ENCODE peak calls at places on chromosomes 6 and 20, in ten cellular contexts. I is CD4-positive, alpha-beta memory T cell; F is neural crest cell; H is kidney glomerular epithelial cell; X is NCI-H1105 treated with DMSO at 0.1 percent for 48 hours; O is SW480; B is prostate gland; P is globus pallidus; U is skeletal muscle cell; Y is tibial nerve. R is an unnamed sample.

GRCh38 chr6:56911847-56912246 is 43.1 kb upstream of the BEND6 start:
- DNase-seq in X (no peak), F (no peak), P (no peak), B (no peak), Y (no peak), H (peak), O (no peak), U (peak), I (no peak), R (peak)

GRCh38 chr20:62303327-62304226 is 780 bp downstream of the ADRM1 start:
- DNase-seq in I (no peak), P (no peak), B (no peak), F (peak), Y (no peak), H (peak), U (no peak), O (peak), X (no peak), R (no peak)

GRCh38 chr20:22390543-22390903 is 193.8 kb downstream of the FOXA2 start:
- DNase-seq in X (no peak), F (no peak), O (no peak), P (no peak), H (no peak), B (no peak), I (no peak), Y (no peak), U (no peak), R (no peak)

GRCh38 chr6:168892031-168892430 is 361.6 kb downstream of the THBS2 start:
- DNase-seq in O (no peak), P (no peak), F (no peak), B (no peak), X (no peak), H (no peak), I (no peak), Y (no peak), U (no peak), R (no peak)

GRCh38 chr6:110475255-110475654 is 1.2 kb downstream of the SLC22A16 start:
- DNase-seq in H (no peak), U (no peak), Y (no peak), O (no peak), I (no peak), X (no peak), B (no peak), F (no peak), P (no peak), R (no peak)

GRCh38 chr6:89952696-89953095 is 58.4 kb downstream of the GJA10 start:
- DNase-seq in O (no peak), H (no peak), B (no peak), F (no peak), U (peak), I (peak), P (no peak), Y (no peak), X (no peak), R (peak)

GRCh38 chr6:39892490-39893129 is 41.7 kb downstream of the MOCS1 start:
- DNase-seq in P (peak), X (peak), O (peak), B (peak), U (no peak), F (peak), Y (peak), I (no peak), H (peak), R (peak)

GRCh38 chr6:83824388-83824801 is 28.8 kb upstream of the RIPPLY2 start:
- DNase-seq in F (no peak), I (no peak), P (no peak), Y (no peak), X (no peak), O (no peak), H (peak), U (no peak), B (no peak), R (peak)

GRCh38 chr6:146200136-146200708 is 171.4 kb downstream of the GRM1 start:
- DNase-seq in Y (no peak), F (no peak), X (peak), H (no peak), I (no peak), O (no peak), U (peak), P (peak), B (no peak), R (no peak)

GRCh38 chr6:47440722-47441121 is 36.9 kb upstream of the CD2AP start:
- DNase-seq in H (no peak), U (no peak), B (peak), I (no peak), X (peak), O (peak), Y (no peak), P (no peak), F (no peak), R (no peak)

GRCh38 chr6:8881663-8882062 is 446.3 kb upstream of the SLC35B3 start:
- DNase-seq in Y (no peak), X (no peak), F (no peak), B (no peak), H (no peak), I (no peak), P (no peak), O (no peak), U (no peak), R (no peak)

GRCh38 chr20:49871391-49871948 is 43.9 kb downstream of the SPATA2 start:
- DNase-seq in H (no peak), B (no peak), O (no peak), F (no peak), Y (no peak), X (no peak), I (no peak), U (no peak), P (no peak), R (no peak)

GRCh38 chr6:38997128-38997761 is 51.3 kb upstream of the GLP1R start:
- DNase-seq in B (no peak), F (peak), O (peak), U (no peak), Y (no peak), X (peak), P (no peak), I (no peak), H (no peak), R (peak)

R was measured in IMR-90.